ENCODE peak calls at places on chromosome 12, in six cellular contexts. R is left lung, N is mesenchymal stem cell, B is HCT116, F is H7, K is psoas muscle. W is an unnamed sample. For H3K36me3, the result is how much of the 10 kb centered on the place peaks cover.

GRCh38 chr12:58419905-58420304 is 478.5 kb downstream of the ATP23 start:
- DNase-seq in K (no peak), N (no peak), B (no peak), F (no peak), R (no peak), W (no peak)

GRCh38 chr12:131323879-131324278 is 370.2 kb downstream of the ADGRD1 start:
- DNase-seq in K (no peak), R (no peak), N (no peak), B (no peak), F (no peak), W (no peak)

GRCh38 chr12:15679146-15679545 is 110.0 kb downstream of the EPS8 start:
- DNase-seq in B (no peak), K (no peak), R (no peak), F (no peak), N (peak), W (no peak)

GRCh38 chr12:116299548-116300150 is 22.2 kb upstream of the MED13L start:
- DNase-seq in N (no peak), R (peak), B (no peak), F (no peak), K (no peak), W (peak)

GRCh38 chr12:49705479-49706267 is 1.5 kb downstream of the FMNL3 start:
- DNase-seq in R (peak), F (peak), N (peak), B (no peak), K (peak), W (peak)

GRCh38 chr12:95545731-95546490 is 5.4 kb downstream of the USP44 start:
- DNase-seq in N (no peak), R (no peak), B (no peak), K (no peak), F (no peak), W (no peak)

GRCh38 chr12:131634037-131634436 is 76.9 kb upstream of the SFSWAP start:
- DNase-seq in N (no peak), B (no peak), K (no peak), R (no peak), F (no peak), W (no peak)

GRCh38 chr12:79983969-79984629 is 49.2 kb upstream of the PPP1R12A start:
- DNase-seq in N (peak), F (no peak), B (no peak), R (no peak), K (no peak), W (peak)

GRCh38 chr12:79673334-79673733 is 17.4 kb downstream of the PAWR start:
- DNase-seq in F (no peak), B (no peak), K (no peak), R (no peak), N (no peak), W (no peak)

GRCh38 chr12:85865905-85866304 is 8.2 kb upstream of the NTS start:
- DNase-seq in K (peak), N (peak), F (no peak), R (no peak), B (no peak), W (peak)

GRCh38 chr12:96329018-96329417 is 71.2 kb downstream of the CDK17 start:
- DNase-seq in F (no peak), B (no peak), N (no peak), R (no peak), K (no peak), W (no peak)

GRCh38 chr12:49322708-49323523 is at the start of gene TROAP:
- DNase-seq in N (peak), B (peak), F (peak), R (peak), K (peak), W (peak)

GRCh38 chr12:49198431-49199155 is 9.7 kb upstream of the TUBA1A start:
- DNase-seq in R (peak), N (peak), B (no peak), K (no peak), F (no peak), W (peak)

GRCh38 chr12:26031318-26031717 is 72.8 kb downstream of the RASSF8 start:
- DNase-seq in R (no peak), B (no peak), K (no peak), F (no peak), N (no peak), W (no peak)

GRCh38 chr12:47028981-47029708 is 50.3 kb upstream of the PCED1B start:
- DNase-seq in K (no peak), N (no peak), R (no peak), F (no peak), B (no peak), W (no peak)

GRCh38 chr12:50558970-50559369 is 54.2 kb downstream of the DIP2B start:
- DNase-seq in K (no peak), B (no peak), F (no peak), N (no peak), R (no peak), W (no peak)

GRCh38 chr12:48938805-48939204 is 13.5 kb upstream of the FKBP11 start:
- DNase-seq in F (no peak), K (no peak), N (no peak), R (no peak), B (no peak), W (no peak)

GRCh38 chr12:52788876-52789636 is 6.9 kb downstream of the KRT3 start:
- DNase-seq in B (no peak), R (no peak), N (no peak), F (no peak), K (no peak), W (no peak)

GRCh38 chr12:124109760-124110159 is 136.7 kb downstream of the ZNF664 start:
- DNase-seq in F (peak), R (no peak), K (no peak), N (peak), B (peak), W (peak)

GRCh38 chr12:96500686-96501085 is 11.3 kb downstream of the CFAP54 start:
- DNase-seq in K (no peak), R (no peak), F (no peak), N (no peak), B (no peak), W (peak)

GRCh38 chr12:52582971-52583456 is 9.4 kb upstream of the KRT74 start:
- DNase-seq in B (peak), N (peak), K (no peak), R (no peak), F (peak), W (peak)

GRCh38 chr12:16358896-16359295 is 11.5 kb downstream of the MGST1 start:
- DNase-seq in R (no peak), B (no peak), N (peak), F (no peak), K (no peak), W (no peak)

GRCh38 chr12:58608711-58609110 is 311.6 kb downstream of the LRIG3 start:
- DNase-seq in F (no peak), N (peak), R (no peak), B (no peak), K (no peak), W (no peak)

GRCh38 chr12:125262866-125263265 is 197.6 kb downstream of the AACS start:
- DNase-seq in F (no peak), B (no peak), N (no peak), R (no peak), K (no peak), W (no peak)

GRCh38 chr12:14775652-14776020 is 27.6 kb downstream of the WBP11 start:
- DNase-seq in K (no peak), B (no peak), F (no peak), R (no peak), N (peak), W (no peak)

GRCh38 chr12:62716866-62717477 is 218.0 kb downstream of the PPM1H start:
- DNase-seq in B (no peak), R (no peak), F (no peak), N (no peak), K (no peak), W (peak)

GRCh38 chr12:32502693-32503510 is 103.5 kb downstream of the FGD4 start:
- DNase-seq in R (no peak), N (peak), K (no peak), F (no peak), B (no peak), W (peak)

GRCh38 chr12:38695057-38695456 is 210.3 kb downstream of the CPNE8 start:
- DNase-seq in N (no peak), K (no peak), B (no peak), F (no peak), R (no peak), W (no peak)

GRCh38 chr12:3491938-3492867 is 1.2 kb downstream of the PRMT8 start:
- DNase-seq in B (no peak), K (peak), R (peak), N (peak), F (peak), W (peak)

GRCh38 chr12:130970908-130971233 is 17.2 kb downstream of the ADGRD1 start:
- DNase-seq in N (no peak), F (no peak), K (no peak), R (no peak), B (no peak), W (no peak)

GRCh38 chr12:85874064-85874463 is at the start of gene NTS:
- DNase-seq in R (no peak), N (peak), F (no peak), B (no peak), K (no peak), W (no peak)

GRCh38 chr12:28164644-28165313 is 25.5 kb upstream of the CCDC91 start:
- DNase-seq in R (no peak), B (no peak), K (no peak), N (no peak), F (no peak), W (no peak)

GRCh38 chr12:20404576-20405346 is 36.4 kb downstream of the PDE3A start:
- DNase-seq in N (no peak), R (peak), B (no peak), K (peak), F (no peak), W (peak)

GRCh38 chr12:79331870-79332269 is 358.9 kb downstream of the PAWR start:
- DNase-seq in R (no peak), B (no peak), K (no peak), F (no peak), N (no peak), W (no peak)

GRCh38 chr12:26523708-26524150 is 309.3 kb downstream of the ITPR2 start:
- DNase-seq in N (peak), R (peak), K (peak), B (no peak), F (no peak), W (peak)

GRCh38 chr12:3595721-3596120 is 104.7 kb downstream of the PRMT8 start:
- DNase-seq in N (no peak), R (no peak), K (no peak), F (no peak), B (no peak), W (no peak)

GRCh38 chr12:127293507-127294310 is 973.3 kb upstream of the TMEM132C start:
- DNase-seq in B (peak), N (peak), K (peak), R (no peak), F (peak), W (peak)

GRCh38 chr12:110314308-110314707 is 33.3 kb downstream of the ATP2A2 start:
- DNase-seq in F (no peak), R (no peak), K (no peak), N (peak), B (no peak), W (no peak)

GRCh38 chr12:19127270-19127669 is 2.3 kb upstream of the PLEKHA5 start:
- DNase-seq in N (no peak), B (no peak), K (no peak), R (no peak), F (no peak), W (no peak)

GRCh38 chr12:91179315-91179714 is 3.3 kb downstream of the DCN start:
- DNase-seq in N (no peak), F (no peak), K (no peak), R (no peak), B (no peak), W (no peak)
- H3K4me3 ChIP-seq in N (no peak), F (no peak), K (peak), R (no peak), B (no peak), W (peak)

DNA sequence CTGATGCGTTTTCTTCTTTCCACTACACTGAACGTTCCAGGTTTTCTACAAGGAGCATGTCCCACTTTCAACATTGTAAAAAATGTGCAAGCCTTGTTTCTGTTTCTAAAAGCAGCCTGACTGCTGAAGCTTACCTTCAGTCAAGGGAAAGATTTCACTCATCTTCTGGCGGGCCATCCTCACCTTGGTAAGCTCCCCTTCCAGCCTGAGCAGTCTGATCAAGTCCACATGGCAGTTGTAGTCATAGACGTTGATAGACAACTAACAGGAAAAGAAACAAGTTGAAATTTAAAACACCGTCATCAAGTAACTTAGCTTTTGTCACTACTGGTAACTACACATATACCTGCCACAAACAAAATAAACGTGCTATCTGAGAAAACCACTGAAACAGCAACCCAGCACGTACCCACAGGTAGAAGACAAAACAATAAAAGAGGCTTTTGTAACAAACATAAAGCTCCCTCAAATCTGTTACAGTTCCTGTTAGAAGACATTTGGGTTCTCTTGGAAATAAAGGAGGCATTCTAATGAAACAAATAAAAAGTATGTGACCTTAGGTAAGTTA is 11.9 kb downstream of the SART3 start:
- DNase-seq in K (no peak), F (no peak), N (no peak), B (no peak), R (no peak), W (no peak)
- H3K36me3 ChIP-seq in K (under half), F (under half), N (under half), B (under half), R (under half), W (half or more)

DNA sequence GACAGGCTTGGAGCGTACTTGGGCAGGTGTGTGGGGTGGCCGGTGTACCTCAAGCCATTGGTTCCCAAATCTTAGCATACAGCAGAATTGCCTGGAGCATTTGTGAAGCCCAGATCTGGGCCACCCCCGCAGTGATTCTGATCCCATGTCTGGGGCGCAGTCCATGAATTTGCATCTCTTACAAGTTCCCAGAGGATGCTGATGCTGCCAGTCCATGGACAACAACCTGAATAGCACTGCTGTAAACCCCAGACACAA is 18.2 kb upstream of the MLEC start:
- DNase-seq in K (no peak), F (peak), B (no peak), R (no peak), N (no peak), W (no peak)
- H3K4me3 ChIP-seq in K (no peak), F (no peak), B (no peak), R (no peak), N (no peak), W (no peak)

DNA sequence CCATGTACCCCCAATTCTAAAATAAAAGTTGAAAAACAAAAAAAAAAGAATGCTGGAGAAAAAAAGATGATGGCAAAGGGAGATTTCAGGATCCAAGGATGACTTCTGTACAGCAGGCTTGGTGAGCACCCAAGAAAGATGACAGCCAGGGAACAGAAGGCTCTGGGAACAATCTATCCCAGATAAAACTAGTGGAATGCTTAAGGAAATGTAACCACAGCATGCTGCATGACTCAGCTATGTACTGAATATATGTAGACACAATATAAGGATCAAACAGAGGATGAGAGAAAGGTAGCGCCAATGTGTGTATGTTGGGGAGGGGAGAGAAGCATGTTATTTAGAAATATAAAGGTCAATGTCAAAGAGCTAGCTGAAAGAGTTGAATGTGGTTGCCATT is 123.7 kb upstream of the TMTC1 start:
- DNase-seq in F (no peak), N (peak), B (no peak), R (no peak), K (no peak), W (no peak)
- H3K36me3 ChIP-seq in F (under half), N (under half), B (under half), R (under half), K (under half), W (under half)

DNA sequence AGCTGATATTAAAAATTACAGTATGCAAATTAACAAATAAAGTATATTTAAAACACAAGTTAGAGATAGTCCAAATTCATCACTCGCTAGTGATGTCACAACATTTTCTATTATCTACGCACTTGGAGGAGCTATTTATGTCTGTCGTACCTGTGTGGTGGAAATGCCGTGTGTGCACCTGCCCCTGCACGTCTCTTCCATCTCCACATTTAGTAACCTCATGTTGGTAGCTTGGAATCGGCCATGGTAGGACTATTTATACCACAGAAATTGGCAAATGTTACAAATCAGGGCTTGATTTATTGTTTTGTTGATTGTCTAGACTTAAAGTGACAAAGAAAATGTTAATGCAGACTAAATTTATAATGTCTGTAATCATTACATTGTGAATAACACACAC is 62.6 kb upstream of the NTF3 start:
- DNase-seq in R (no peak), F (no peak), B (no peak), N (no peak), K (no peak), W (no peak)
- H3K4me3 ChIP-seq in R (no peak), F (no peak), B (no peak), N (no peak), K (no peak), W (no peak)

GRCh38 chr12:103780093-103780440 is 61.0 kb downstream of the NT5DC3 start:
- DNase-seq in N (peak), B (no peak), F (no peak), R (no peak), K (no peak), W (no peak)
- H3K36me3 ChIP-seq in N (under half), B (half or more), F (under half), R (half or more), K (under half), W (half or more)

DNA sequence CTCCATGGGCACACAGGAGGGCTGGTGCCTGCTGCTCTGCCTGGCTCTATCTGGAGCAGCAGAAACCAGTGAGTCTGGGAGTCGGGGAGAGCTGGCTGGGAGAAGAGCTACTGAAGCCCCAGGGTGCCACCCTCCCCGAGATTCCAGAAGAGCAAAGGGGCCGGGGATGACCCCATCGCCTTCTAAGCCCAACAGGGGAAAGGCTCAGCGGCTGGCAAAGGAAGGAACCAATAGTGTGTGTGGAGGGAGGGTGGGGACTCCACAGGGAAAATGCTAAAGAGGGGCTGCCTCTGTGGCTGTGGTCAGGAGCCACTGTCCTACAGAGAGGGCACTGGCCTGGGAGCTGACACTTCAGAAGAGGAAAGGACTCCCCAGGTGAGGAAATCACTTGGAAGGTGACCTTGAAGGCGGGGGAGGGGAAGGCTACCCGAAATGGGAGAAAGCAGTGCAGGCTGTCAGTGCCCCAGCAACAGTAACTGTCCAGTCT is 446 bp downstream of the TAPBPL start:
- DNase-seq in B (no peak), F (peak), R (peak), N (no peak), K (no peak), W (peak)
- H3K4me3 ChIP-seq in B (no peak), F (no peak), R (peak), N (peak), K (peak), W (peak)

GRCh38 chr12:64445490-64445889 is 6.4 kb upstream of the TBK1 start:
- DNase-seq in K (no peak), F (no peak), N (no peak), B (no peak), R (no peak), W (no peak)

GRCh38 chr12:64450057-64450640 is 1.8 kb upstream of the TBK1 start:
- DNase-seq in F (no peak), R (no peak), B (no peak), N (no peak), K (no peak), W (no peak)

GRCh38 chr12:64451687-64452558 is at the start of gene TBK1:
- DNase-seq in R (peak), N (peak), B (peak), F (peak), K (peak), W (peak)

GRCh38 chr12:64450711-64451486 is 1.0 kb upstream of the TBK1 start:
- DNase-seq in R (no peak), K (no peak), B (no peak), F (peak), N (peak), W (no peak)

GRCh38 chr12:64446295-64446694 is 5.6 kb upstream of the TBK1 start:
- DNase-seq in F (no peak), N (no peak), K (no peak), R (no peak), B (no peak), W (no peak)
- H3K36me3 ChIP-seq in F (under half), N (under half), K (under half), R (half or more), B (under half), W (half or more)